ENCODE peak calls at places on chromosomes 7 and 10, in four cellular contexts. N is cardiac muscle cell, J is uterus, O is thoracic aorta. X is an unnamed sample. For H3K9me3, the result is how much of the 10 kb centered on the place peaks cover.

GRCh38 chr7:118627467-118627866 is 403.0 kb downstream of the ANKRD7 start:
- DNase-seq in N (no peak), J (no peak), O (no peak), X (no peak)

GRCh38 chr10:12875100-12875499 is 126.4 kb downstream of the CCDC3 start:
- DNase-seq in N (peak), O (no peak), J (peak), X (no peak)

GRCh38 chr10:88852327-88852726 is 683 bp upstream of the ANKRD22 start:
- DNase-seq in O (no peak), N (no peak), J (no peak), X (no peak)

GRCh38 chr10:121961456-121961855 is 13.6 kb downstream of the NSMCE4A start:
- DNase-seq in J (no peak), N (no peak), O (no peak), X (no peak)

GRCh38 chr10:60719721-60720120 is 58.6 kb upstream of the CDK1 start:
- DNase-seq in N (no peak), J (no peak), O (no peak), X (no peak)

GRCh38 chr7:66913118-66914049 is 7.6 kb upstream of the TMEM248 start:
- DNase-seq in J (no peak), N (no peak), O (no peak), X (no peak)

GRCh38 chr10:23557777-23558176 is 118.9 kb downstream of the OTUD1 start:
- DNase-seq in O (no peak), J (no peak), N (no peak), X (no peak)

GRCh38 chr7:43791665-43792064 is 33.2 kb downstream of the BLVRA start:
- DNase-seq in O (no peak), J (no peak), N (no peak), X (no peak)

GRCh38 chr10:76086571-76087260 is 655.3 kb downstream of the LRMDA start:
- DNase-seq in J (peak), O (no peak), N (peak), X (no peak)

GRCh38 chr7:139370301-139370942 is 10.7 kb downstream of the LUC7L2 start:
- DNase-seq in J (no peak), O (no peak), N (no peak), X (no peak)

GRCh38 chr7:96310106-96310505 is 11.8 kb downstream of the SLC25A13 start:
- DNase-seq in J (no peak), N (peak), O (no peak), X (no peak)

GRCh38 chr10:80767940-80768339 is 230.2 kb downstream of the SH2D4B start:
- DNase-seq in O (no peak), J (no peak), N (no peak), X (no peak)

GRCh38 chr7:7650682-7651206 is 10.2 kb downstream of the UMAD1 start:
- DNase-seq in J (no peak), O (no peak), N (no peak), X (no peak)

GRCh38 chr10:22927661-22928403 is at the start of gene ARMC3:
- DNase-seq in N (peak), O (no peak), J (peak), X (peak)

GRCh38 chr10:103042908-103043307 is 124.8 kb downstream of the CNNM2 start:
- DNase-seq in J (no peak), N (no peak), O (no peak), X (no peak)

GRCh38 chr7:29548823-29549222 is 14.8 kb upstream of the PRR15 start:
- DNase-seq in N (no peak), O (no peak), J (no peak), X (no peak)

GRCh38 chr7:155381852-155382801 is 75.8 kb upstream of the EN2 start:
- DNase-seq in J (no peak), N (no peak), O (no peak), X (no peak)

GRCh38 chr10:114837690-114838089 is 16.1 kb downstream of the FHIP2A start:
- DNase-seq in N (no peak), J (no peak), O (no peak), X (no peak)

GRCh38 chr10:34766256-34766580 is 48.9 kb downstream of the PARD3 start:
- DNase-seq in O (no peak), J (no peak), N (peak), X (no peak)

GRCh38 chr10:4670737-4671136 is 155.3 kb upstream of the AKR1E2 start:
- DNase-seq in N (peak), J (no peak), O (no peak), X (no peak)

GRCh38 chr7:21939136-21939857 is 6.4 kb downstream of the CDCA7L start:
- DNase-seq in N (peak), J (no peak), O (no peak), X (peak)

GRCh38 chr7:1597361-1597760 is 27.5 kb upstream of the PSMG3 start:
- DNase-seq in J (no peak), O (no peak), N (no peak), X (no peak)

GRCh38 chr10:6017781-6018354 is 40.5 kb upstream of the IL15RA start:
- DNase-seq in O (no peak), J (no peak), N (no peak), X (no peak)

GRCh38 chr7:129169171-129169643 is 19.2 kb upstream of the SMO start:
- DNase-seq in O (no peak), J (peak), N (peak), X (peak)

GRCh38 chr7:126605056-126605455 is 647.7 kb downstream of the GRM8 start:
- DNase-seq in N (no peak), J (no peak), O (no peak), X (no peak)

GRCh38 chr10:87685832-87686589 is 26.3 kb downstream of the PAPSS2 start:
- DNase-seq in O (no peak), N (peak), J (no peak), X (no peak)

GRCh38 chr7:17651926-17652385 is 288.3 kb downstream of the SNX13 start:
- DNase-seq in J (peak), N (peak), O (no peak), X (no peak)
- TF ChIP-seq CTCF in J (peak), N (peak), O (peak), X (no peak)

GRCh38 chr7:158067219-158067930 is 520.2 kb downstream of the PTPRN2 start:
- DNase-seq in J (no peak), O (no peak), N (no peak), X (no peak)
- H3K9me3 ChIP-seq in J (under half), O (under half), N (under half), X (under half)

DNA sequence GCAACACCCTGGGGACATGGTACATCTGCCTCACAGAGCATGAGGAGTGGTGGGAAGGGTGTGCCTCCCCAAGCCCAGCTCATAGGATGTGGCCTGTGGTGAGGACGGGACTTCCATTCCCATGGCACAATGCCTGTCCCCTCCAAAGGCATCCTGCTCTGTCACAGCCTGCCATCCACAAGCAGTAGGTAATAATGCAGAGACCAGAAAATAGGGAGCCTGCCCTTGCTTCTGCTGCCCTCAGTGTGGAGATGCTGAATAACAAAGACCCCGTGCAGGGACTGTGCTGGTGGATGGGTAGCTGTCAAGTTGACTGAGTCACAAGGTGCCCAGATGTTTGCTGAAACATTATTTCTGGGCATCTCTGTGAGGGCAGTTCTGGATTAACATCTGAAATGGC is 199.9 kb upstream of the GRB10 start:
- DNase-seq in J (no peak), N (no peak), O (no peak), X (no peak)
- TF ChIP-seq CTCF in J (no peak), N (no peak), O (no peak), X (no peak)

GRCh38 chr7:152030561-152030960 is 5.1 kb downstream of the GALNT11 start:
- DNase-seq in J (no peak), N (no peak), O (no peak), X (no peak)

GRCh38 chr7:152035807-152036206 is 10.3 kb downstream of the GALNT11 start:
- DNase-seq in N (no peak), O (no peak), J (no peak), X (no peak)
- H3K9me3 ChIP-seq in N (under half), O (under half), J (under half), X (under half)

DNA sequence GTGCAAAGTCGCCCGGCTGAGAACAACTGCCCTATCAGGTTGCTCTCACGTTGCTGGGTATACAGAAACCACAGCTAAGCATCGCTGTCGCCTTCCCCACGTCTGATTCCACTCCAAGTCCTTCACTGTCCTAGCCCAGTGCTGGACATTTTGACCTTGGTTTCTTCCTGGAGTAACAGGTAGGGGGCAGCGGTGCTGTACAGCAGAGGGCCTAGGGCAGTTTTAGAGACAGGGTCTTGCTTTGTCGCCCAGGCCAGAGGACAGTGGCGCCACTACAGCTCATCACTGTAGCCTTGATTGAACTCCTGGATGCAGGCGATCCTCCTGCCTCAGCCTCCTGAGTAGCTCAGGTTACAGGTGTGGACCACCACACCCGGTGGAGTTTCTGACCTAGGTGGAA is 2.6 kb downstream of the CLDN15 start:
- DNase-seq in O (no peak), J (no peak), N (no peak), X (no peak)
- TF ChIP-seq CTCF in O (no peak), J (no peak), N (peak), X (peak)